ENCODE peak calls at places on chromosome 3, in ten cellular contexts. K is astrocyte of the spinal cord; Z is Caki2; M is NB4; Y is neural crest cell; V is GM04503; S is 8988T; A is iris pigment epithelial cell; W is T follicular helper cell; F is activated T-helper 1 cell treated with anti-CD3 and anti-CD28 coated beads, Interleukin-2, amount 50 U/mL, for 16 hours. O is an unnamed sample.

GRCh38 chr3:175129126-175129525 is 270.0 kb downstream of the NAALADL2 start:
- DNase-seq in Y (no peak), K (peak), A (peak), S (no peak), F (no peak), Z (no peak), M (no peak), V (no peak), W (no peak), O (no peak)

GRCh38 chr3:123635220-123635619 is 50.4 kb upstream of the HACD2 start:
- DNase-seq in A (no peak), Y (no peak), V (no peak), F (no peak), M (no peak), W (no peak), S (no peak), Z (no peak), K (peak), O (no peak)

GRCh38 chr3:148131990-148132638 is 565.6 kb upstream of the AGTR1 start:
- DNase-seq in M (no peak), K (peak), F (no peak), W (no peak), V (no peak), S (no peak), A (peak), Y (no peak), Z (no peak), O (no peak)

GRCh38 chr3:29385056-29385455 is 104.2 kb downstream of the RBMS3 start:
- DNase-seq in A (peak), Y (no peak), M (no peak), Z (no peak), V (peak), F (no peak), K (peak), S (no peak), W (no peak), O (no peak)

GRCh38 chr3:99586680-99587079 is 51.7 kb upstream of the COL8A1 start:
- DNase-seq in A (peak), Y (no peak), F (no peak), Z (no peak), W (no peak), V (peak), S (no peak), M (no peak), K (peak), O (no peak)

GRCh38 chr3:43222594-43222993 is 63.7 kb upstream of the SNRK start:
- DNase-seq in M (no peak), K (no peak), Y (no peak), V (no peak), W (peak), S (no peak), Z (no peak), A (no peak), F (no peak), O (no peak)

GRCh38 chr3:12237912-12238650 is 50.8 kb upstream of the PPARG start:
- DNase-seq in W (no peak), S (no peak), Z (no peak), V (no peak), M (no peak), Y (no peak), F (no peak), K (peak), A (peak), O (no peak)

GRCh38 chr3:15722877-15723623 is 74.7 kb downstream of the ANKRD28 start:
- DNase-seq in A (no peak), K (no peak), Z (no peak), V (no peak), S (no peak), F (no peak), Y (no peak), W (no peak), M (no peak), O (no peak)

GRCh38 chr3:141425523-141426233 is 57.4 kb downstream of the ZBTB38 start:
- DNase-seq in M (no peak), Z (no peak), V (no peak), W (no peak), A (peak), Y (no peak), S (no peak), F (no peak), K (peak), O (no peak)

GRCh38 chr3:69743975-69744374 is 4.7 kb downstream of the MITF start:
- DNase-seq in M (no peak), V (no peak), W (no peak), S (no peak), A (no peak), K (no peak), F (no peak), Y (no peak), Z (no peak), O (no peak)

GRCh38 chr3:197430961-197431910 is 124.5 kb downstream of the BDH1 start:
- DNase-seq in A (peak), S (no peak), F (no peak), M (no peak), Y (no peak), K (peak), W (no peak), Z (no peak), V (peak), O (no peak)

GRCh38 chr3:123694377-123695147 is 109.7 kb upstream of the HACD2 start:
- DNase-seq in Y (no peak), V (no peak), K (peak), Z (no peak), M (no peak), S (no peak), F (no peak), A (no peak), W (no peak), O (no peak)

GRCh38 chr3:140292684-140293083 is 357.7 kb downstream of the CLSTN2 start:
- DNase-seq in K (peak), M (no peak), Z (no peak), Y (no peak), S (no peak), W (no peak), V (peak), F (no peak), A (peak), O (no peak)

GRCh38 chr3:12810013-12810780 is 13.7 kb downstream of the CAND2 start:
- DNase-seq in A (peak), M (peak), Y (peak), F (peak), W (peak), S (peak), V (peak), K (peak), Z (peak), O (no peak)

GRCh38 chr3:106617276-106617675 is 748.5 kb upstream of the CBLB start:
- DNase-seq in Z (no peak), V (no peak), S (no peak), M (no peak), A (no peak), Y (no peak), K (no peak), F (no peak), W (no peak), O (no peak)

GRCh38 chr3:81554348-81554747 is 207.1 kb downstream of the GBE1 start:
- DNase-seq in Z (no peak), S (no peak), W (no peak), M (peak), A (peak), V (no peak), K (peak), F (no peak), Y (no peak), O (peak)

GRCh38 chr3:122493296-122493695 is 21.4 kb downstream of the KPNA1 start:
- DNase-seq in W (no peak), S (no peak), V (peak), A (peak), K (peak), M (no peak), Z (no peak), Y (no peak), F (no peak), O (no peak)

GRCh38 chr3:123298903-123299302 is 97.2 kb downstream of the SEC22A start:
- DNase-seq in F (no peak), Y (no peak), K (no peak), V (no peak), S (no peak), Z (peak), A (peak), M (no peak), W (no peak), O (no peak)

GRCh38 chr3:40690696-40691597 is 166.2 kb downstream of the ZNF621 start:
- DNase-seq in Y (no peak), F (no peak), V (no peak), A (no peak), S (no peak), Z (peak), K (peak), M (peak), W (no peak), O (peak)

GRCh38 chr3:72604287-72604686 is 244.0 kb downstream of the SHQ1 start:
- DNase-seq in W (no peak), A (no peak), Z (no peak), S (no peak), K (no peak), Y (no peak), V (no peak), F (no peak), M (no peak), O (no peak)

GRCh38 chr3:27578032-27578431 is 93.8 kb upstream of the SLC4A7 start:
- DNase-seq in F (no peak), Y (no peak), A (peak), S (no peak), W (no peak), Z (no peak), M (no peak), V (no peak), K (peak), O (no peak)

GRCh38 chr3:128385080-128385832 is 81.4 kb downstream of the DNAJB8 start:
- DNase-seq in S (no peak), V (peak), F (no peak), W (no peak), K (peak), A (peak), Y (no peak), M (no peak), Z (peak), O (no peak)

GRCh38 chr3:193971268-193971751 is 164.6 kb upstream of the HES1 start:
- DNase-seq in M (no peak), V (no peak), K (peak), F (no peak), W (no peak), Y (no peak), A (peak), S (no peak), Z (no peak), O (no peak)

GRCh38 chr3:13549513-13550256 is 760 bp downstream of the FBLN2 start:
- DNase-seq in Z (no peak), F (no peak), V (no peak), M (peak), Y (no peak), A (no peak), K (no peak), W (no peak), S (no peak), O (no peak)

GRCh38 chr3:170572665-170573253 is 13.1 kb downstream of the SLC7A14 start:
- DNase-seq in A (peak), S (no peak), M (peak), Y (no peak), Z (peak), W (no peak), K (peak), V (peak), F (no peak), O (no peak)

GRCh38 chr3:10804183-10804648 is 11.8 kb upstream of the SLC6A11 start:
- DNase-seq in V (no peak), A (peak), M (no peak), W (no peak), S (no peak), F (no peak), Y (no peak), K (no peak), Z (no peak), O (no peak)

GRCh38 chr3:13495921-13496723 is 16.0 kb downstream of the HDAC11 start:
- DNase-seq in A (peak), V (peak), S (no peak), K (peak), W (peak), Z (peak), M (peak), Y (peak), F (peak), O (peak)

GRCh38 chr3:160557571-160557970 is 7.8 kb downstream of the KPNA4 start:
- DNase-seq in W (no peak), S (no peak), F (no peak), A (no peak), Y (no peak), Z (no peak), M (no peak), V (no peak), K (no peak), O (no peak)

GRCh38 chr3:156626104-156626503 is 48.3 kb upstream of the TIPARP start:
- DNase-seq in S (no peak), K (no peak), Y (no peak), M (no peak), W (no peak), Z (no peak), F (no peak), A (no peak), V (no peak), O (no peak)

GRCh38 chr3:111314146-111314873 is 227.7 kb upstream of the CD96 start:
- DNase-seq in A (peak), M (no peak), W (no peak), Z (no peak), F (no peak), S (no peak), V (no peak), K (peak), Y (no peak), O (no peak)

GRCh38 chr3:160163259-160163878 is 61.9 kb upstream of the C3orf80 start:
- DNase-seq in K (peak), A (peak), Z (peak), Y (no peak), F (no peak), V (no peak), M (peak), S (no peak), W (no peak), O (no peak)

GRCh38 chr3:53137835-53138446 is 7.7 kb upstream of the RFT1 start:
- DNase-seq in S (no peak), Z (no peak), M (peak), Y (no peak), A (peak), F (no peak), V (no peak), K (no peak), W (no peak), O (no peak)

GRCh38 chr3:181847276-181847675 is 135.6 kb downstream of the SOX2 start:
- DNase-seq in A (no peak), M (no peak), Z (no peak), F (no peak), Y (no peak), K (no peak), S (no peak), W (no peak), V (no peak), O (no peak)

GRCh38 chr3:7307410-7307809 is 446.5 kb downstream of the GRM7 start:
- DNase-seq in A (peak), F (no peak), M (no peak), K (peak), V (no peak), W (no peak), S (no peak), Z (peak), Y (no peak), O (peak)

GRCh38 chr3:127808197-127808596 is 14.1 kb downstream of the MGLL start:
- DNase-seq in Z (no peak), Y (no peak), K (no peak), S (no peak), W (no peak), A (no peak), F (no peak), V (no peak), M (no peak), O (no peak)

GRCh38 chr3:170864525-170865208 is 5.3 kb downstream of the RPL22L1 start:
- DNase-seq in S (no peak), A (no peak), K (no peak), M (peak), F (no peak), W (no peak), V (no peak), Z (no peak), Y (no peak), O (no peak)

GRCh38 chr3:181730364-181730763 is 18.6 kb downstream of the SOX2 start:
- DNase-seq in Z (no peak), F (no peak), S (no peak), K (no peak), M (no peak), A (no peak), V (no peak), W (no peak), Y (no peak), O (no peak)

GRCh38 chr3:32816439-32817194 is 1.2 kb upstream of the TRIM71 start:
- DNase-seq in Y (peak), M (peak), V (no peak), K (peak), Z (no peak), F (no peak), A (peak), S (peak), W (no peak), O (peak)

GRCh38 chr3:40324621-40325020 is 15.1 kb downstream of the EIF1B start:
- DNase-seq in Z (no peak), Y (no peak), S (no peak), A (no peak), M (no peak), K (no peak), V (no peak), W (no peak), F (no peak), O (no peak)